ENCODE peak calls at places on chromosomes 16 and 17, in nine cellular contexts. Z is CD4-positive, alpha-beta memory T cell; R is uterus; N is heart right ventricle; T is aorta; G is prostate gland; H is GM23338; L is Panc1; Y is mesenchymal stem cell. A is an unnamed sample.

GRCh38 chr17:62163847-62164246 is 98.8 kb upstream of the MED13 start:
- DNase-seq in T (no peak), L (no peak), R (no peak), H (no peak), G (peak; percentile 10), Y (no peak), N (no peak), Z (no peak), A (no peak)

GRCh38 chr17:3048727-3049471 is 14.5 kb downstream of the OR1D5 start:
- DNase-seq in R (peak; percentile 86), G (peak; percentile 97), Y (peak; percentile 96), H (peak; percentile 99), N (peak; percentile 96), Z (peak; percentile 95), T (peak; percentile 97), L (peak; percentile 93), A (peak; percentile 98)

GRCh38 chr17:9905902-9906301 is 831 bp upstream of the RCVRN start:
- DNase-seq in L (no peak), Z (no peak), R (no peak), H (peak; percentile 77), Y (peak; percentile 39), G (no peak), N (peak; percentile 51), T (no peak), A (no peak)

GRCh38 chr17:32297860-32298259 is 32.2 kb downstream of the RHBDL3 start:
- DNase-seq in Z (no peak), N (no peak), G (no peak), Y (no peak), L (no peak), R (no peak), H (no peak), T (no peak), A (no peak)

GRCh38 chr16:27431773-27432599 is 30.0 kb downstream of the IL21R start:
- DNase-seq in T (no peak), Y (peak; percentile 6), H (no peak), L (no peak), N (no peak), R (no peak), G (no peak), Z (no peak), A (no peak)

GRCh38 chr16:14502932-14503741 is 126.9 kb downstream of the PARN start:
- DNase-seq in N (no peak), L (no peak), T (no peak), G (no peak), H (no peak), R (no peak), Z (no peak), Y (peak; percentile 58), A (no peak)

GRCh38 chr17:39107973-39108372 is 43.5 kb downstream of the PLXDC1 start:
- DNase-seq in T (no peak), H (peak; percentile 51), G (no peak), L (no peak), N (no peak), Y (no peak), R (no peak), Z (no peak), A (no peak)

GRCh38 chr17:79870540-79870939 is 31.3 kb upstream of the CBX4 start:
- DNase-seq in T (peak; percentile 30), L (no peak), H (no peak), Z (no peak), N (no peak), G (no peak), R (no peak), Y (no peak), A (no peak)

GRCh38 chr16:88341551-88342290 is 41.0 kb upstream of the ZNF469 start:
- DNase-seq in Y (no peak), R (no peak), N (no peak), G (no peak), Z (no peak), L (no peak), H (no peak), T (peak; percentile 40), A (no peak)

GRCh38 chr17:76558210-76559095 is 18.6 kb downstream of the PRCD start:
- DNase-seq in T (no peak), L (no peak), H (no peak), Y (peak; percentile 48), Z (no peak), N (no peak), R (no peak), G (no peak), A (no peak)

GRCh38 chr16:15942901-15943690 is 6.3 kb upstream of the ABCC1 start:
- DNase-seq in Y (no peak), Z (no peak), G (no peak), H (no peak), R (no peak), N (no peak), L (no peak), T (no peak), A (no peak)

GRCh38 chr17:3596804-3597464 is 12.3 kb downstream of the TRPV1 start:
- DNase-seq in H (peak; percentile 26), N (no peak), R (no peak), T (no peak), G (no peak), Y (no peak), L (no peak), Z (no peak), A (no peak)

GRCh38 chr16:64351116-64351515 is 770.7 kb downstream of the CDH11 start:
- DNase-seq in N (no peak), Y (no peak), L (no peak), Z (no peak), T (no peak), H (no peak), G (no peak), R (no peak), A (no peak)

GRCh38 chr16:86854895-86855294 is 276.5 kb downstream of the FOXL1 start:
- DNase-seq in G (no peak), Z (no peak), R (no peak), H (no peak), Y (peak; percentile 56), T (no peak), N (no peak), L (no peak), A (no peak)

GRCh38 chr16:24975428-24975889 is 39.7 kb downstream of the ARHGAP17 start:
- DNase-seq in R (no peak), L (no peak), Z (no peak), H (no peak), N (no peak), Y (peak; percentile 72), T (no peak), G (no peak), A (no peak)

DNA sequence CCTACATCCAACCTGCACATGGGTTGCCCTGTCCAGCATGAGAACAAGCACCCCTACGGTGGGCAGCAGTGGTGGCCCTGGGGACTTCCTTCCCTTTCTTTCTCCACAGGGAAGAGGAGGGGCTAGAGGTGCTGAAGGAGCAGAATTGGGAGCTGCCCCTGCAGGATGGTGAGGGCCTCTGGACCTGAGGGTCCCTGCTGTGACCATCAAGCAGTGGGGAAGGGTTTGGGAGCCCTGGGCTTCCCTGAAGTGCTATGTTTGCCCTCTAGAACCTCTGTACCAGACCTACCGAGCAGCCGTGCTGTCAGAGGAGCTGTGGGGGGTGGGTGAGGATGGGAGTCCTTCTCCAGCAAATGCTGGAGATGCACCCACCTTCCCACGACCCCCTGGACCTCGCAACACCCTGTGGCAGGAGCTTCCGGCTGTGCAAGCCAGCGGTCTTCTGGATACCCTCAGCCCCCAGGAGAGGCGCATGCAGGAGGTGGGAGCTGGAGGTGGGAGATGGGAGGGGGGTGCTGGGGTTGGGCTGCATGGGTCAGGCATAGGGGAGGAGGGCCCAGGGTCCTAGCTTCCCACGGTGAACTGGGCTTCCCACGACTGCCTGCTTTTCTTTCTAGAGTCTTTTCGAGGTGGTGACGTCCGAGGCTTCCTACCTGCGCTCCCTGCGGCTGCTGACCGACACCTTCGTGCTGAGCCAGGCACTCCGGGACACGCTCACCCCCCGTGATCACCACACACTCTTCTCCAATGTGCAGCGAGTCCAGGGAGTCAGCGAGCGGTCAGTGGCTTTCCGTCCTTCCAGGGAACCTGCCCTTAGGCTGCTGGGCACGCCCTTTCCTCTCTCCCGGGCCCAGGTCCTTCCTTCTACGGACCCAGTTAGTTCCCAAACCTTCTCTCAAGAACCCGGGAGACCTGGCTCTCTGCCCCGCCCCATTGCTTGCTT is 5.0 kb downstream of the ARHGEF15 start:
- DNase-seq in R (no peak), L (no peak), N (no peak), Y (no peak), Z (no peak), H (peak; percentile 65), T (no peak), G (no peak), A (no peak)
- H3K4me3 ChIP-seq in R (no peak overlapping the region), L (no peak overlapping the region), N (peak overlapping the region; percentile 15), Y (no peak overlapping the region), Z (no peak overlapping the region), H (peak overlapping the region; percentile 98), T (no peak overlapping the region), G (no peak overlapping the region), A (no peak overlapping the region)

DNA sequence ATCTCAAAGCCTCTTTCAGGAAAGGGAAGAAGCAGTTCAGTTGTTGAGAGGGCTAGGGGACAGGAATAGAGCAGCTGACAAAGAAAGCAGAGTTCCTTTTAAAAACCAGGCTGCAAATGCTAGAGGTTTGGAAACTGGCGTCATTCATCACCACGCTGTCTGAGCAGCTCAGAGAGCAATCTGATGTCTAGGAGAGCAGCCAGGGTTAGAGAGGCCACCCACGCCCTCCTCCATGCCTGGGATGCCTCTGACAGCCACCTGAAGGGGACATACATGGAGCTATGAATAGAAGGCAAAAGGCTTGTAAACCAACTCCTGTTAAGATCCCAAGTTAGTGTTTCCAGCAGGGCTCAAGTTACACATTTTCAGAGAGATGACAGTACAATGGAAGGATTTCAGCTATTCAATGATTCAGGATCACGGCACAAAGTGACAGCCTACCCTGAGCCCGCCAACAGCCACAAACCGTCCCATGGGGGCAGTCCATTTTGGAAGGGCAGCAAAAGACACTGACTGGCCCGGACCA is 12.4 kb downstream of the RAB5C start:
- DNase-seq in Z (no peak), T (no peak), N (no peak), R (no peak), G (no peak), Y (peak; percentile 31), H (no peak), L (no peak), A (no peak)
- H3K4me1 ChIP-seq in Z (peaks cover 18% of the 10 kb centered on the region), T (peaks cover 7% of the 10 kb centered on the region), N (peaks cover 50% of the 10 kb centered on the region), R (no peaks in the 10 kb centered on the region), G (peaks cover 6% of the 10 kb centered on the region), Y (peaks cover 34% of the 10 kb centered on the region), H (no peaks in the 10 kb centered on the region), L (no peaks in the 10 kb centered on the region), A (no peaks in the 10 kb centered on the region)

DNA sequence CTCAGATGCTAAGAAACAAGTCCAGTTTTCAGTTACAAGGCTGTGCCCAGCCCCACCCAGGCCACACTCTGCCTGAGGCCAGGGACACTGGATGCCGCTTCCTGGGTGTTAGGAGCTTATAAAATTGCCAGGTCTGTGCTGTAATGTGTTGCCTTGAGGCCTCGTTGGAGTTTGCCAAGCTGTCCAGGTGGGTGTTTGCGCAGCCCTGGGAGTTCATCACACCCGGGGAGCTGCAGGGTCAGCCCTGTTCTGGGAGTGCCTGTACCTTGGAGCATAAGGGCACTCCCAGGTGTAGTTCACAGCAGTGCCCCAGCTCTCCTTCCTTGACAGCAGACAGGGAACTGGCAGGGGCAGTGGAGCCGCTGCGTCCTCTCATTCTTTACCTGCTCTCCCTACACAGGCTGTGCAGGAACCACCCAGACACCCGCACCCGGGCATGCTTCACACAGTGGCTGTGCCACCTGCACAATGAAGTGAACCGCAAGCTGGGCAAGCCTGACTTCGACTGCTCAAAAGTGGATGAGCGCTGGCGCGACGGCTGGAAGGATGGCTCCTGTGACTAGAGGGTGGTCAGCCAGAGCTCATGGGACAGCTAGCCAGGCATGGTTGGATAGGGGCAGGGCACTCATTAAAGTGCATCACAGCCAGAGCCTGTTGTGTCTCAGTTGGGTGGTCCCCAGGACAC is 1.6 kb downstream of the GFER start:
- DNase-seq in Z (no peak), Y (no peak), G (no peak), R (no peak), H (no peak), L (no peak), N (no peak), T (no peak), A (no peak)
- H3K4me3 ChIP-seq in Z (no peak overlapping the region), Y (no peak overlapping the region), G (no peak overlapping the region), R (no peak overlapping the region), H (peak overlapping the region; percentile 95), L (peak overlapping the region; percentile 73), N (no peak overlapping the region), T (no peak overlapping the region), A (peak overlapping the region; percentile 70)

GRCh38 chr17:57475786-57476185 is 219.5 kb downstream of the MSI2 start:
- DNase-seq in H (no peak), L (no peak), R (no peak), Z (no peak), T (no peak), Y (no peak), N (no peak), G (no peak), A (no peak)
- H3K4me1 ChIP-seq in H (peaks cover 47% of the 10 kb centered on the region), L (no peaks in the 10 kb centered on the region), R (peaks cover 8% of the 10 kb centered on the region), Z (no peaks in the 10 kb centered on the region), T (no peaks in the 10 kb centered on the region), Y (peaks cover 16% of the 10 kb centered on the region), N (peaks cover 49% of the 10 kb centered on the region), G (peaks cover under 1% of the 10 kb centered on the region), A (peaks cover 6% of the 10 kb centered on the region)